ENCODE peak calls at places on chromosomes 11 and 22, in four cellular contexts. One of them, this sample, is unnamed.

GRCh38 chr11:36311926-36312592 is 16.0 kb downstream of the PRR5L start:
- ATAC-seq in upper lobe of left lung: no peak
- ATAC-seq in HepG2: no peak
- ATAC-seq in A549: peak; percentile 54
- ATAC-seq in this sample: no peak

GRCh38 chr11:110373061-110373702 is 56.6 kb upstream of the FDX1 start:
- ATAC-seq in A549: no peak
- ATAC-seq in upper lobe of left lung: peak; percentile 51
- ATAC-seq in HepG2: no peak
- ATAC-seq in this sample: peak; percentile 50

GRCh38 chr11:114277637-114278341 is 18.4 kb upstream of the NNMT start:
- ATAC-seq in upper lobe of left lung: no peak
- ATAC-seq in A549: no peak
- ATAC-seq in HepG2: peak; percentile 75
- ATAC-seq in this sample: no peak

GRCh38 chr11:124798991-124799383 is 1.2 kb downstream of the MSANTD2 start:
- ATAC-seq in upper lobe of left lung: no peak
- ATAC-seq in A549: no peak
- ATAC-seq in HepG2: peak; percentile 17
- ATAC-seq in this sample: no peak

GRCh38 chr11:11169715-11170351 is 183.2 kb downstream of the CSNK2A3 start:
- ATAC-seq in HepG2: no peak
- ATAC-seq in upper lobe of left lung: no peak
- ATAC-seq in A549: no peak
- ATAC-seq in this sample: no peak

GRCh38 chr22:20632082-20632481 is 124.7 kb downstream of the MED15 start:
- ATAC-seq in A549: no peak
- ATAC-seq in upper lobe of left lung: no peak
- ATAC-seq in HepG2: peak; percentile 50
- ATAC-seq in this sample: no peak

GRCh38 chr11:129223701-129224149 is 31.6 kb upstream of the ARHGAP32 start:
- ATAC-seq in HepG2: no peak
- ATAC-seq in A549: no peak
- ATAC-seq in upper lobe of left lung: peak; percentile 80
- ATAC-seq in this sample: peak; percentile 68

GRCh38 chr11:94740083-94740974 is 27.8 kb upstream of the AMOTL1 start:
- ATAC-seq in HepG2: peak; percentile 49
- ATAC-seq in A549: peak; percentile 49
- ATAC-seq in upper lobe of left lung: peak; percentile 69
- ATAC-seq in this sample: peak; percentile 68

GRCh38 chr22:32396746-32397145 is 15.3 kb downstream of the RTCB start:
- ATAC-seq in HepG2: no peak
- ATAC-seq in upper lobe of left lung: no peak
- ATAC-seq in A549: no peak
- ATAC-seq in this sample: no peak

GRCh38 chr22:36331306-36331911 is 56.4 kb downstream of the MYH9 start:
- ATAC-seq in A549: peak; percentile 38
- ATAC-seq in HepG2: peak; percentile 53
- ATAC-seq in upper lobe of left lung: peak; percentile 83
- ATAC-seq in this sample: peak; percentile 43

GRCh38 chr11:132718711-132719641 is 813.3 kb downstream of the OPCML start:
- ATAC-seq in A549: no peak
- ATAC-seq in HepG2: no peak
- ATAC-seq in upper lobe of left lung: no peak
- ATAC-seq in this sample: no peak

GRCh38 chr11:86035164-86035563 is 33.7 kb downstream of the PICALM start:
- ATAC-seq in HepG2: peak; percentile 47
- ATAC-seq in upper lobe of left lung: no peak
- ATAC-seq in A549: no peak
- ATAC-seq in this sample: no peak

GRCh38 chr22:48742191-48742555 is 1085.5 kb downstream of the BRD1 start:
- ATAC-seq in HepG2: no peak
- ATAC-seq in upper lobe of left lung: no peak
- ATAC-seq in A549: no peak
- ATAC-seq in this sample: no peak

GRCh38 chr11:117058761-117059233 is 39.4 kb downstream of the SIK3 start:
- ATAC-seq in A549: no peak
- ATAC-seq in upper lobe of left lung: peak; percentile 64
- ATAC-seq in HepG2: no peak
- ATAC-seq in this sample: peak; percentile 46

GRCh38 chr22:50519151-50519550 is 6.2 kb downstream of the SCO2 start:
- ATAC-seq in HepG2: no peak
- ATAC-seq in A549: no peak
- ATAC-seq in upper lobe of left lung: no peak
- ATAC-seq in this sample: no peak

GRCh38 chr11:33507967-33508366 is 192.7 kb downstream of the C11orf91 start:
- ATAC-seq in HepG2: peak; percentile 52
- ATAC-seq in A549: peak; percentile 8
- ATAC-seq in upper lobe of left lung: no peak
- ATAC-seq in this sample: no peak

DNA sequence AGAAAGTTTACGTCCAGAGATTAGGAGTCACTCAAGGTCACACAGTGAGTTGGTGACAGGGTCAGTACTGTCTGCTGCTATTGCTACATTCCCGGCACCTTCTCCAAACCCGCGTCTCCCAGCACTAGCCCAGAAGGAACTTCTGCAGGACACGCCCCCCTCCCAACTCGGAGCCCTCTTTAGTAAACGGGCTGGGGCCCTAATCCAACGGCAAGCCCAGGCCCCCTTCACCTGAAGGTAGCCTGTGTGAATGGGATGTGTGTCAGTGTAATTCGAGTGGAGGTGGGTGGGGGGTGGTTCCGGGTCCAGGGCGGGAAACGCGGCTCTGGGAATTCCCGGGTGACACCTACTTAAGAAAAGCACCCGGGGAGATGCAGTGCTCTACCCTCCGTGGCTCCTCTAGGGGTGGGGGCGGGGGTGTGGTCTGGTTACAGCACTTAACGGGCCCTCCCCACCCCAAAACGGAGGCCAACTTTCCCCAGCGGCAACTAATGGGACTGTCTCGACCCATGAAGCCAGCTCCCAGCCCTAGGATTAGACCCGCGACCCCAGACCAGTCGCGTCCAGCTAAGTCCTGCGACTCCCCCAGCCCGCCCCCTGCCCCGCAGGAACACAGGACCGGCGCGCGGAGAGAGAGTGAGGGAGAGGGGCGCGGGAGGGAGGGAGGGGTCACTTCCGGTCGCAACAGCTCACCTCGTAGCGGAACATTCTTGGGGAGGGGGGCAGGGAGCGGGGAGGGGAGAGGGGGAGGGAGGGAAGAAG is 468 bp downstream of the PATL1 start:
- ATAC-seq in HepG2: peak; percentile 57
- ATAC-seq in A549: peak; percentile 71
- ATAC-seq in upper lobe of left lung: peak; percentile 60
- ATAC-seq in this sample: peak; percentile 48
- TF ChIP-seq CTCF in HepG2: no peak
- TF ChIP-seq CTCF in A549: no peak
- TF ChIP-seq CTCF in upper lobe of left lung: no peak
- TF ChIP-seq CTCF in this sample: peak; percentile 36

GRCh38 chr22:43185860-43186261 is 1.1 kb downstream of the TTLL12 start:
- ATAC-seq in upper lobe of left lung: no peak
- ATAC-seq in A549: no peak
- ATAC-seq in HepG2: peak; percentile 21
- ATAC-seq in this sample: no peak

GRCh38 chr22:43183496-43184263 is 3.3 kb downstream of the TTLL12 start:
- ATAC-seq in upper lobe of left lung: no peak
- ATAC-seq in A549: no peak
- ATAC-seq in HepG2: no peak
- ATAC-seq in this sample: no peak

GRCh38 chr22:43186272-43187170 is at the start of gene TTLL12:
- ATAC-seq in HepG2: peak; percentile 62
- ATAC-seq in A549: peak; percentile 49
- ATAC-seq in upper lobe of left lung: peak; percentile 70
- ATAC-seq in this sample: peak; percentile 51

GRCh38 chr22:43188829-43189545 is 2.1 kb upstream of the TTLL12 start:
- ATAC-seq in upper lobe of left lung: no peak
- ATAC-seq in HepG2: no peak
- ATAC-seq in A549: no peak
- ATAC-seq in this sample: no peak

GRCh38 chr22:43187171-43188099 is 501 bp upstream of the TTLL12 start:
- ATAC-seq in A549: peak; percentile 94
- ATAC-seq in HepG2: peak; percentile 86
- ATAC-seq in upper lobe of left lung: peak; percentile 96
- ATAC-seq in this sample: peak; percentile 96
- TF ChIP-seq EP300 in A549: no peak
- TF ChIP-seq EP300 in HepG2: no peak
- TF ChIP-seq EP300 in upper lobe of left lung: no peak
- TF ChIP-seq EP300 in this sample: no peak

GRCh38 chr11:12901272-12901671 is 107.8 kb upstream of the RASSF10 start:
- ATAC-seq in HepG2: peak; percentile 60
- ATAC-seq in A549: no peak
- ATAC-seq in upper lobe of left lung: no peak
- ATAC-seq in this sample: no peak

GRCh38 chr11:12897867-12898266 is 111.2 kb upstream of the RASSF10 start:
- ATAC-seq in upper lobe of left lung: no peak
- ATAC-seq in HepG2: no peak
- ATAC-seq in A549: no peak
- ATAC-seq in this sample: no peak

GRCh38 chr11:12902784-12903491 is 106.2 kb upstream of the RASSF10 start:
- ATAC-seq in HepG2: peak; percentile 88
- ATAC-seq in A549: no peak
- ATAC-seq in upper lobe of left lung: no peak
- ATAC-seq in this sample: no peak

GRCh38 chr11:12901874-12902481 is 107.1 kb upstream of the RASSF10 start:
- ATAC-seq in A549: no peak
- ATAC-seq in HepG2: no peak
- ATAC-seq in upper lobe of left lung: no peak
- ATAC-seq in this sample: no peak

DNA sequence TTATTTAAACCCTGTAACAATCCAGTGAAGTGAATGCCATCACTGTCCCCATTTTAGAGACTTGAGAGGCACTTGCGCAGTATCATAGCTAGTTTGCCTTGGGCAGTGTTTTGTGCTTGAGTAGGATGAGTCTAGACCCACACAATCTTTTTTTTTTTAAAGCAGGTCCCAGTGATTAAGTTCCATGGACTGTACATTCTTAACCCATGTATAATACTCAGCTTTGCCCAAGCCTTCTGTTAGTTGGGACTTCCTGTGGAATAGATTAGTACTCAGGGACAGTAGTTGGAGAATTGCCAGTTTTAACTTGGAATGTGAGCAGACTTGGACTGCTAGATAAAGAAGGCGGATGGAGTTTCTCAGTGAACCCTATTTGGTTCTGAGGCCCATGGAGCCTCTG is 108.6 kb upstream of the RASSF10 start:
- ATAC-seq in A549: peak; percentile 48
- ATAC-seq in upper lobe of left lung: peak; percentile 8
- ATAC-seq in HepG2: peak; percentile 23
- ATAC-seq in this sample: peak; percentile 18
- H3K27ac ChIP-seq in A549: no peak overlapping the region
- H3K27ac ChIP-seq in upper lobe of left lung: no peak overlapping the region
- H3K27ac ChIP-seq in HepG2: no peak overlapping the region
- H3K27ac ChIP-seq in this sample: no peak overlapping the region

DNA sequence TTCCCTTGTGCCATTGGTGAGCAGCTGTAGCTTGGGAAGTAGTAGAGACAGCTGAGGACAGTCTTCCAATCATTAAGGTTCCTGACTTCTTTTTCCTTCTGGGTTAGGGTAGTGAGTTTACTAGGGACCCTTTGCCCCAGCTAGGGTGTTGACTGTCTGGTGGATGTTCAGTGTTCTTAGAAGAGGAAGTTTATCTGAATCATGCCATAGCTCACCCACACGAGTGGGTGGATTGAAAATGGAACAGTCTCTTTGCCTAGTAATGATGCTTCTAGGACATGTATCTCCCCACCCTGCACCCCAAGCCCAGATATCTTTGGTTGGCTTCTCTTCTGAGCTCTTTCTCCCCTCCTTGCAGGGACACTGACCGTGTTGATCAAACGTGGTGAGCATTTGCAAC is 57.2 kb upstream of the HORMAD2 start:
- ATAC-seq in A549: no peak
- ATAC-seq in HepG2: no peak
- ATAC-seq in upper lobe of left lung: no peak
- ATAC-seq in this sample: no peak
- TF ChIP-seq CTCF in A549: no peak
- TF ChIP-seq CTCF in HepG2: no peak
- TF ChIP-seq CTCF in upper lobe of left lung: no peak
- TF ChIP-seq CTCF in this sample: no peak

GRCh38 chr11:13759050-13759449 is 90.6 kb downstream of the FAR1 start:
- ATAC-seq in HepG2: no peak
- ATAC-seq in upper lobe of left lung: no peak
- ATAC-seq in A549: no peak
- ATAC-seq in this sample: no peak

GRCh38 chr11:13761250-13761649 is 92.8 kb downstream of the FAR1 start:
- ATAC-seq in A549: no peak
- ATAC-seq in upper lobe of left lung: no peak
- ATAC-seq in HepG2: no peak
- ATAC-seq in this sample: no peak

GRCh38 chr11:13760115-13760514 is 91.6 kb downstream of the FAR1 start:
- ATAC-seq in A549: no peak
- ATAC-seq in upper lobe of left lung: no peak
- ATAC-seq in HepG2: no peak
- ATAC-seq in this sample: no peak

GRCh38 chr11:13765886-13766285 is 97.4 kb downstream of the FAR1 start:
- ATAC-seq in A549: no peak
- ATAC-seq in upper lobe of left lung: no peak
- ATAC-seq in HepG2: no peak
- ATAC-seq in this sample: no peak

GRCh38 chr11:13761712-13762111 is 93.2 kb downstream of the FAR1 start:
- ATAC-seq in HepG2: no peak
- ATAC-seq in upper lobe of left lung: no peak
- ATAC-seq in A549: no peak
- ATAC-seq in this sample: no peak
- TF ChIP-seq EP300 in HepG2: no peak
- TF ChIP-seq EP300 in upper lobe of left lung: no peak
- TF ChIP-seq EP300 in A549: no peak
- TF ChIP-seq EP300 in this sample: no peak

DNA sequence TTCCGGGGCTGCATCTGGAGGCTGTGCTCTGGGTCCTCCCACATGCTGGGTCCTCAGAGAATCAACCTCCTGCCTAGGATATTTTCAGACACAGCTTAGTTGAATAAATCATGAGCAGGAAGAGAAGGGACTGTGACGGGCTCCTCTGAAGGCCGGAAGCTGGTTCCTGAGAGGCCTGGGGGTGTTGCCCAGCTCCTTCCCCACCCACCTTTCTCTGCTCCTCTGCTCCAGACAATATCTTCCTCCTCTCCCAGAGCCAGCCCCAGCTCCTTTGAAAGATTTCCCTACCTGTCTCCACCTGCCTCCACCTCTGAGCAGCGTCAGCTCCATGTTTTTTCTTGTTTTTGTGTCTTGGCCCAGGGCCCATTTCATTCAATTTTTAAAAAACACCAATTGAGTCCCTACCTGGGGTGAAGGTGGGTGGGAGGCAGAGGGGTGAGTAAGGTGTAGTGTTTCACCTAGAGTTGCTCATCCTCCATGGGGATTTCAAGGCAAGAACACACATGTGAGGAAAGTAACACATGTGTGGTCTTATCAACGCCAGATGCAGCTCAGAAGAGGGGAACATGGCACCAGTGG is 24.8 kb upstream of the THY1 start:
- ATAC-seq in HepG2: no peak
- ATAC-seq in A549: no peak
- ATAC-seq in upper lobe of left lung: peak; percentile 26
- ATAC-seq in this sample: no peak
- H3K27ac ChIP-seq in HepG2: no peak overlapping the region
- H3K27ac ChIP-seq in A549: no peak overlapping the region
- H3K27ac ChIP-seq in upper lobe of left lung: no peak overlapping the region
- H3K27ac ChIP-seq in this sample: no peak overlapping the region

This sample was measured in gastroesophageal sphincter.